ENCODE peak calls at places on chromosomes 3 and 15, in four cellular contexts. H is stimulated activated CD8-positive, alpha-beta memory T cell treated with anti-CD3 and anti-CD28 coated beads, Interleukin-4, amount 100 ng/mL, for 24 hours; J is neural crest cell; A is AG08395. W is an unnamed sample.

GRCh38 chr15:66400351-66400774 is 13.7 kb downstream of the MAP2K1 start:
- DNase-seq in H (no peak), J (no peak), A (peak), W (no peak)

GRCh38 chr15:68691667-68692066 is 112.9 kb downstream of the CORO2B start:
- DNase-seq in H (no peak), J (no peak), A (no peak), W (no peak)

GRCh38 chr3:191414732-191415131 is 46.2 kb upstream of the PYDC2 start:
- DNase-seq in H (no peak), J (no peak), A (no peak), W (no peak)

GRCh38 chr15:31464216-31465082 is 137.8 kb downstream of the KLF13 start:
- DNase-seq in H (no peak), J (no peak), A (no peak), W (no peak)

GRCh38 chr3:195165790-195166189 is 105.2 kb downstream of the XXYLT1 start:
- DNase-seq in H (no peak), J (no peak), A (no peak), W (no peak)

GRCh38 chr3:41893977-41894376 is 67.9 kb downstream of the ULK4 start:
- DNase-seq in H (no peak), J (no peak), A (peak), W (peak)

GRCh38 chr3:101829066-101829830 is 20.1 kb upstream of the NFKBIZ start:
- DNase-seq in H (no peak), J (no peak), A (peak), W (peak)

GRCh38 chr3:66483006-66483928 is 17.6 kb downstream of the LRIG1 start:
- DNase-seq in H (no peak), J (no peak), A (peak), W (peak)

GRCh38 chr3:122005033-122005565 is 16.9 kb downstream of the ILDR1 start:
- DNase-seq in H (no peak), J (no peak), A (no peak), W (no peak)

GRCh38 chr3:170506556-170506955 is 79.3 kb downstream of the SLC7A14 start:
- DNase-seq in H (no peak), J (no peak), A (peak), W (peak)

GRCh38 chr3:127529346-127530188 is 61.0 kb downstream of the TPRA1 start:
- DNase-seq in H (no peak), J (no peak), A (no peak), W (no peak)

GRCh38 chr3:37530298-37530697 is 331.4 kb upstream of the CTDSPL start:
- DNase-seq in H (no peak), J (no peak), A (no peak), W (no peak)

GRCh38 chr3:127535901-127536817 is 54.4 kb downstream of the TPRA1 start:
- DNase-seq in H (no peak), J (no peak), A (no peak), W (no peak)

GRCh38 chr15:58438111-58438510 is 6.3 kb downstream of the LIPC start:
- DNase-seq in H (no peak), J (no peak), A (no peak), W (no peak)

GRCh38 chr15:32866486-32867312 is 148.9 kb downstream of the GREM1 start:
- DNase-seq in H (no peak), J (no peak), A (peak), W (no peak)

GRCh38 chr15:89806565-89807550 is 7.8 kb downstream of the ANPEP start:
- DNase-seq in H (no peak), J (no peak), A (no peak), W (no peak)

GRCh38 chr3:126528800-126529541 is 5.0 kb downstream of the CHST13 start:
- DNase-seq in H (no peak), J (no peak), A (peak), W (peak)

GRCh38 chr3:190558796-190559195 is 44.9 kb downstream of the IL1RAP start:
- DNase-seq in H (no peak), J (no peak), A (no peak), W (no peak)

GRCh38 chr3:168647582-168647981 is 551.9 kb upstream of the GOLIM4 start:
- DNase-seq in H (no peak), J (no peak), A (no peak), W (no peak)

GRCh38 chr3:49255112-49255511 is 21.9 kb downstream of the C3orf62 start:
- DNase-seq in H (no peak), J (no peak), A (peak), W (peak)

W was measured in AG20443.